ENCODE peak calls at places on chromosomes 2 and 18, in four cellular contexts. L is lower lobe of right lung, F is GM18507, K is NAMALWA. U is an unnamed sample.

GRCh38 chr2:3535794-3536681 is 16.7 kb upstream of the ADI1 start:
- DNase-seq in L (peak), F (no peak), K (no peak), U (no peak)

GRCh38 chr2:231244382-231245252 is 46.2 kb downstream of the ARMC9 start:
- DNase-seq in L (no peak), F (no peak), K (no peak), U (no peak)

GRCh38 chr2:204950695-204951094 is 405.4 kb downstream of the PARD3B start:
- DNase-seq in L (no peak), F (no peak), K (no peak), U (no peak)

GRCh38 chr2:173239644-173240043 is 115.0 kb upstream of the CDCA7 start:
- DNase-seq in L (no peak), F (peak), K (no peak), U (no peak)

GRCh38 chr2:8457092-8457481 is 224.8 kb upstream of the ID2 start:
- DNase-seq in L (peak), F (no peak), K (no peak), U (no peak)

GRCh38 chr2:54556659-54557121 is 100.6 kb downstream of the SPTBN1 start:
- DNase-seq in L (no peak), F (no peak), K (no peak), U (no peak)

GRCh38 chr2:142870516-142870915 is 6.9 kb upstream of the KYNU start:
- DNase-seq in L (no peak), F (no peak), K (no peak), U (no peak)

GRCh38 chr18:5463390-5463789 is 80.4 kb downstream of the EPB41L3 start:
- DNase-seq in L (peak), F (no peak), K (no peak), U (peak)

GRCh38 chr2:23207871-23208270 is 177.1 kb upstream of the KLHL29 start:
- DNase-seq in L (no peak), F (no peak), K (no peak), U (no peak)

GRCh38 chr2:230942371-230942770 is 17.3 kb upstream of the GPR55 start:
- DNase-seq in L (no peak), F (no peak), K (no peak), U (peak)

GRCh38 chr2:189657867-189658266 is 3.4 kb upstream of the ASNSD1 start:
- DNase-seq in L (peak), F (no peak), K (no peak), U (peak)

GRCh38 chr2:109173311-109174171 is 44.5 kb downstream of the SH3RF3 start:
- DNase-seq in L (no peak), F (no peak), K (no peak), U (no peak)

GRCh38 chr2:158099716-158100115 is 2.0 kb upstream of the UPP2 start:
- DNase-seq in L (no peak), F (no peak), K (no peak), U (peak)

GRCh38 chr2:148653437-148653836 is 8.9 kb downstream of the EPC2 start:
- DNase-seq in L (no peak), F (no peak), K (peak), U (peak)

GRCh38 chr2:198054299-198054698 is 249.9 kb downstream of the PLCL1 start:
- DNase-seq in L (no peak), F (peak), K (peak), U (peak)

U was measured in RPMI8226.